ENCODE peak calls at places on chromosomes 3 and 15, in four cellular contexts. N is pancreas; H is CD8-positive, alpha-beta T cell; O is OCI-LY7. D is an unnamed sample.

GRCh38 chr15:96333194-96334016 is 2.9 kb downstream of the NR2F2 start:
- DNase-seq in N (no peak), H (no peak), O (no peak), D (no peak)

GRCh38 chr15:91882858-91883586 is 29.5 kb downstream of the SLCO3A1 start:
- DNase-seq in N (no peak), H (no peak), O (no peak), D (no peak)

GRCh38 chr15:48946088-48946839 is 17.5 kb downstream of the SHC4 start:
- DNase-seq in N (no peak), H (no peak), O (no peak), D (no peak)

GRCh38 chr3:152539191-152539764 is 270.5 kb downstream of the MBNL1 start:
- DNase-seq in N (no peak), H (no peak), O (peak), D (peak)

GRCh38 chr15:49506341-49506740 is 83.3 kb downstream of the FGF7 start:
- DNase-seq in N (no peak), H (no peak), O (no peak), D (no peak)

GRCh38 chr3:33134026-33134625 is 20.3 kb downstream of the CRTAP start:
- DNase-seq in N (no peak), H (no peak), O (no peak), D (peak)

GRCh38 chr3:130893240-130894129 is at the start of gene ATP2C1:
- DNase-seq in N (peak), H (peak), O (peak), D (peak)

GRCh38 chr3:123188058-123188457 is 13.7 kb upstream of the SEC22A start:
- DNase-seq in N (no peak), H (no peak), O (no peak), D (no peak)

GRCh38 chr3:114121996-114122709 is 56.7 kb downstream of the DRD3 start:
- DNase-seq in N (no peak), H (no peak), O (no peak), D (no peak)

GRCh38 chr3:194148383-194148782 is 12.4 kb downstream of the HES1 start:
- DNase-seq in N (no peak), H (no peak), O (no peak), D (no peak)

GRCh38 chr3:172630316-172630715 is 80.6 kb downstream of the NCEH1 start:
- DNase-seq in N (no peak), H (no peak), O (no peak), D (no peak)

GRCh38 chr3:185549651-185550111 is 2.7 kb downstream of the LIPH start:
- DNase-seq in N (no peak), H (no peak), O (no peak), D (no peak)

GRCh38 chr3:185549111-185549510 is 3.3 kb downstream of the LIPH start:
- DNase-seq in N (peak), H (no peak), O (no peak), D (no peak)

GRCh38 chr3:185555948-185556347 is 3.6 kb upstream of the LIPH start:
- DNase-seq in N (no peak), H (no peak), O (no peak), D (no peak)

GRCh38 chr3:185555101-185555501 is 2.7 kb upstream of the LIPH start:
- DNase-seq in N (no peak), H (no peak), O (no peak), D (no peak)

GRCh38 chr3:185552358-185552877 is at the start of gene LIPH:
- DNase-seq in N (no peak), H (no peak), O (no peak), D (no peak)
- H3K4me3 ChIP-seq in N (no peak), H (no peak), O (no peak), D (no peak)

GRCh38 chr3:196624008-196624790 is 15.3 kb upstream of the NRROS start:
- DNase-seq in N (no peak), H (peak), O (no peak), D (no peak)
- H3K4me3 ChIP-seq in N (no peak), H (peak), O (no peak), D (no peak)

GRCh38 chr15:99842071-99842470 is 108.8 kb upstream of the LYSMD4 start:
- DNase-seq in N (no peak), H (no peak), O (no peak), D (no peak)
- H3K4me3 ChIP-seq in N (no peak), H (no peak), O (no peak), D (no peak)

GRCh38 chr3:187946981-187947380 is 201.7 kb upstream of the BCL6 start:
- DNase-seq in N (no peak), H (no peak), O (peak), D (no peak)

GRCh38 chr3:187945374-187945773 is 200.1 kb upstream of the BCL6 start:
- DNase-seq in N (no peak), H (no peak), O (peak), D (no peak)

GRCh38 chr3:187944391-187945179 is 199.3 kb upstream of the BCL6 start:
- DNase-seq in N (no peak), H (no peak), O (peak), D (no peak)

GRCh38 chr3:187947927-187948682 is 202.8 kb upstream of the BCL6 start:
- DNase-seq in N (no peak), H (no peak), O (no peak), D (no peak)

GRCh38 chr3:187946031-187946691 is 200.9 kb upstream of the BCL6 start:
- DNase-seq in N (no peak), H (no peak), O (peak), D (no peak)
- H3K4me3 ChIP-seq in N (no peak), H (no peak), O (peak), D (no peak)

DNA sequence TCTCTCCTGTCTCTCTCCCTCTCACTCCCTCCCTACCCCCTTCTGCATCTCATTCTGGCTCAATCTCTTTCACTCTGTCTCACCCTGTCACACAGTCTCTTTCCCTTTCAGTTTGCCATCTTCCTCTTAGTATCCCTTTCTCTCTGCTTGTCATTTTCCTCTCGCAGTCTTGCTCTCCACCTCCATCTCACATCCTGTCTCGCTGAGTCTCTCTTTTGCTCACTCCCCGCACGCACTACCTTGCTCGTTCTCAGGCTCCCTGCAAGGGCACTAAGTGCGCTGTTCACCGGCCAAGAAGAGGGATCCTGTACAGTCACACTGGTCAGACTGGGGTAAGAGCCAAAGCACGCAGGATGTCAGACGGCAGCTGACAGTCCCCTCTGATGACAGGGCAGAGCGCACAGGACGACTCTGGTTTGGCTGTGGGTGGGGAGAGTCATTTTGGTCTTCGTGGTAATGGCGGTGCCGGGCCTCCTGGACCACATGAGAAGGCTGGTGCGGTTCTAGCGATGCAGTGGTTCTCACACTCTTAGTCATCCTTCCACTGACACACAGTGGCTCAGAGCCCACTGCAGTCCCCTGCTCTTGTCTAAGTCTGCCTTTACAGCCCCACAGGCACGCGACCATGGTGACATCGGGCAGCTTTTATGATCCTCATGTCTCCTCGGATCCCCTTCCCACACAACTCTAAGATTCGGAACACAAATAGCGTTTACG is 356.8 kb downstream of the FOXP1 start:
- DNase-seq in N (no peak), H (peak), O (no peak), D (peak)
- H3K4me3 ChIP-seq in N (no peak), H (peak), O (no peak), D (no peak)

DNA sequence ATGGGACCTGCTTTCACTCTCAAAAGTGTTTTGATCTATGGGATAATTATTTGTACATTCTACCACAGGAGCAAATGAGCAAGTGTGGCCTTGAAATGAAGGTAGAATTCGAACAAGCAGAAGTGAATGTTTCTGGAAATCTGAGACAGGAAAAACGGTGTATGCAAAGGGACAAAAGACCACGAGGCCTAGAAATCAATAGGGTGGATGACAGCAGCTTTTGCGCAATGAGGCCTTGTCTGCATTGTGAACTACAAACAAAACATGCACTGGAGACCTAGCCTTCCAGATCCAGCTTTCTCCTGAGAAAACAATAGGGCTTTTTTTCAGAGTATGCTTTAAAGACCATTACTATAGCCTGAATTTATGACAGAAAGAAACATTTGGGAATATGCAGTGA is 1137.0 kb downstream of the ROBO2 start:
- DNase-seq in N (no peak), H (no peak), O (no peak), D (no peak)
- H3K4me3 ChIP-seq in N (no peak), H (no peak), O (no peak), D (no peak)

DNA sequence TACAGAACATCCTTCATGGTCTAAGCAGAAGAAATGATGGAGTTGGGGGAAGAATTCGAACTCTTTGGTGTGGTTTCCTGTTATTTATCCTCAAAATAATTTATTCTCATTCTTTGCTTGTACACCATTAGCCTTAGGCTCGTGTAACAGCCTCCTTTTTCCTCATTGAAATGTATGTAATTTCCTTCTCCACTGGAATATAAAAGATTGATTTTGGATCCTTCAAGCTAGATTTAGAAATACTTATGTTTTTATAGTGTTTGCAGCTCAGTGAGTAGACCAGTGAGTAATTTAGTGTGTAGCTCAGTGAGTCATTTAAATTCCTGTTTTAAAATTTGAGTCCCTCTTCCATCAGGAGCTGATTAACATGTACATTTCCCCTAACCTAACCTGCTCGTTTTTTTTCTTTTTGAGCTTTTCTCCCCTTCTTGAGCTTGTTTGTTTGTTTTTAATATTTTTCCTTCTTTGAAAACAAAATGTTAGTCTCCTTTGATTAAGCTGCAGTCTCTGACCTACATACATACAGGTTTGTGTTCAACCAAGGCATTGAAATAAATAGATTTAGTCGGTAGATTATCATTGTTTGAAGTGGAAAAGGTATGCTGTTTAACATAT is 5.6 kb downstream of the USP3 start:
- DNase-seq in N (no peak), H (no peak), O (no peak), D (no peak)
- H3K4me3 ChIP-seq in N (no peak), H (no peak), O (no peak), D (no peak)

GRCh38 chr3:73602171-73602570 is 22.6 kb downstream of the PDZRN3 start:
- DNase-seq in N (no peak), H (no peak), O (no peak), D (no peak)
- H3K4me3 ChIP-seq in N (no peak), H (no peak), O (no peak), D (no peak)

DNA sequence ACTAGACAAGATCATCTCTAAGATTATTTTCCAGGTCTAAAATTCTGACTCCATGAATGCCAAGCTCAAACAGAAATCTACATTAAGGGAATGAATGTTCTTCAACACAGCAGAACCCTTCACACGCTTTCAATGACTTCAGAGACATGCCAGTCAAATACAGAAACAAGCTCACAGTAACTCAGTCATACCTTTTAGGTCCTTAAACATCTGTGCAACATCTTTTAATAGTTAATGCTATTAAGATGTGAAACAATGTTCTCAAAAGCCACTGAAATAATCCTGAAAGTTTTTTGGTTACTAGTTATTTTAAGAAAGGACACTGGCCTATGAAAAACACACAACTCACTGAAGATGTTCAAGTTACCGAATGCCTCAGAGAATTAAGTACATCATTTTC is 2.5 kb downstream of the DLG1 start:
- DNase-seq in N (no peak), H (no peak), O (no peak), D (no peak)
- H3K4me3 ChIP-seq in N (no peak), H (no peak), O (peak), D (no peak)

GRCh38 chr3:181616088-181617070 is 95.3 kb upstream of the SOX2 start:
- DNase-seq in N (no peak), H (no peak), O (no peak), D (no peak)

GRCh38 chr3:181619897-181620296 is 91.8 kb upstream of the SOX2 start:
- DNase-seq in N (no peak), H (no peak), O (no peak), D (no peak)

GRCh38 chr3:181618260-181618659 is 93.5 kb upstream of the SOX2 start:
- DNase-seq in N (no peak), H (no peak), O (no peak), D (no peak)

GRCh38 chr3:181623924-181624694 is 87.6 kb upstream of the SOX2 start:
- DNase-seq in N (no peak), H (no peak), O (no peak), D (no peak)

DNA sequence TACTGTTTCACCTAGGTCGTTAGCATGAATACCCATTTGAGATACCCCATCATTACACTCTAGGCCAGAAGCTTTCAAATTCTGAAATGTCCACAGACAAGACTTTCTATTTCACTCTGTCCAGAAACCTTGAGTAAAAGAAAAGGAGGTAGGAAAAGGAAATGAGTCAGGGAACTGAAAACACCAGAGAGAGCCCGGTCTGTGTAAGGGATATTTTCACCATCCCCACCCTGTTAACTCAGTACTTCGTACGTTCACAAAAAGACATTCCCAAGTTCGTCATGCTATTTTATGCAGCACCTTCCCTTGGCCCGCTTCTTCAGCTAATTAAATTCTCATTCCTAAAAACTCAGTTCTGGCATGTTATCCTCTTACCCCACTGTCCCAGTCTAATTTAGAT is 89.4 kb upstream of the SOX2 start:
- DNase-seq in N (no peak), H (no peak), O (no peak), D (no peak)
- H3K4me3 ChIP-seq in N (no peak), H (no peak), O (no peak), D (no peak)

D was measured in Jurkat, Clone E6-1.